ENCODE peak calls at places on chromosomes 1 and 21, in five cellular contexts. One of them, this sample, is unnamed.

GRCh38 chr1:20361805-20362381 is 71.2 kb downstream of the VWA5B1 start:
- DNase-seq in H9: peak
- DNase-seq in neuronal stem cell: peak
- DNase-seq in mesendoderm: peak
- DNase-seq in IMR-90: peak
- DNase-seq in this sample: peak

GRCh38 chr1:111789666-111790316 is 34.1 kb downstream of the DDX20 start:
- DNase-seq in H9: no peak
- DNase-seq in neuronal stem cell: no peak
- DNase-seq in mesendoderm: no peak
- DNase-seq in IMR-90: no peak
- DNase-seq in this sample: no peak

GRCh38 chr1:171965802-171966201 is 124.5 kb downstream of the DNM3 start:
- DNase-seq in H9: no peak
- DNase-seq in neuronal stem cell: no peak
- DNase-seq in mesendoderm: no peak
- DNase-seq in IMR-90: peak
- DNase-seq in this sample: no peak

GRCh38 chr1:74399249-74399648 is 113.2 kb downstream of the LRRC53 start:
- DNase-seq in H9: no peak
- DNase-seq in neuronal stem cell: no peak
- DNase-seq in mesendoderm: no peak
- DNase-seq in IMR-90: no peak
- DNase-seq in this sample: no peak

GRCh38 chr1:80248886-80249285 is 1242.4 kb upstream of the ADGRL4 start:
- DNase-seq in H9: no peak
- DNase-seq in neuronal stem cell: no peak
- DNase-seq in mesendoderm: no peak
- DNase-seq in IMR-90: peak
- DNase-seq in this sample: no peak

GRCh38 chr1:29506678-29507225 is 270.4 kb downstream of the PTPRU start:
- DNase-seq in H9: peak
- DNase-seq in neuronal stem cell: no peak
- DNase-seq in mesendoderm: no peak
- DNase-seq in IMR-90: no peak
- DNase-seq in this sample: no peak

GRCh38 chr21:41821081-41821755 is 54.4 kb upstream of the RIPK4 start:
- DNase-seq in H9: no peak
- DNase-seq in neuronal stem cell: no peak
- DNase-seq in mesendoderm: no peak
- DNase-seq in IMR-90: no peak
- DNase-seq in this sample: no peak

GRCh38 chr1:30174499-30174898 is 548.9 kb downstream of the MATN1 start:
- DNase-seq in H9: no peak
- DNase-seq in neuronal stem cell: no peak
- DNase-seq in mesendoderm: peak
- DNase-seq in IMR-90: no peak
- DNase-seq in this sample: no peak

GRCh38 chr1:23169727-23170335 is 1.2 kb upstream of the LUZP1 start:
- DNase-seq in H9: peak
- DNase-seq in neuronal stem cell: no peak
- DNase-seq in mesendoderm: no peak
- DNase-seq in IMR-90: peak
- DNase-seq in this sample: peak

GRCh38 chr1:23169219-23169575 is 541 bp upstream of the LUZP1 start:
- DNase-seq in H9: no peak
- DNase-seq in neuronal stem cell: no peak
- DNase-seq in mesendoderm: no peak
- DNase-seq in IMR-90: no peak
- DNase-seq in this sample: no peak

GRCh38 chr1:23168079-23168461 is 586 bp downstream of the LUZP1 start:
- DNase-seq in H9: peak
- DNase-seq in neuronal stem cell: no peak
- DNase-seq in mesendoderm: no peak
- DNase-seq in IMR-90: no peak
- DNase-seq in this sample: no peak

GRCh38 chr1:23167353-23168078 is 1.1 kb downstream of the LUZP1 start:
- DNase-seq in H9: peak
- DNase-seq in neuronal stem cell: peak
- DNase-seq in mesendoderm: peak
- DNase-seq in IMR-90: peak
- DNase-seq in this sample: peak

DNA sequence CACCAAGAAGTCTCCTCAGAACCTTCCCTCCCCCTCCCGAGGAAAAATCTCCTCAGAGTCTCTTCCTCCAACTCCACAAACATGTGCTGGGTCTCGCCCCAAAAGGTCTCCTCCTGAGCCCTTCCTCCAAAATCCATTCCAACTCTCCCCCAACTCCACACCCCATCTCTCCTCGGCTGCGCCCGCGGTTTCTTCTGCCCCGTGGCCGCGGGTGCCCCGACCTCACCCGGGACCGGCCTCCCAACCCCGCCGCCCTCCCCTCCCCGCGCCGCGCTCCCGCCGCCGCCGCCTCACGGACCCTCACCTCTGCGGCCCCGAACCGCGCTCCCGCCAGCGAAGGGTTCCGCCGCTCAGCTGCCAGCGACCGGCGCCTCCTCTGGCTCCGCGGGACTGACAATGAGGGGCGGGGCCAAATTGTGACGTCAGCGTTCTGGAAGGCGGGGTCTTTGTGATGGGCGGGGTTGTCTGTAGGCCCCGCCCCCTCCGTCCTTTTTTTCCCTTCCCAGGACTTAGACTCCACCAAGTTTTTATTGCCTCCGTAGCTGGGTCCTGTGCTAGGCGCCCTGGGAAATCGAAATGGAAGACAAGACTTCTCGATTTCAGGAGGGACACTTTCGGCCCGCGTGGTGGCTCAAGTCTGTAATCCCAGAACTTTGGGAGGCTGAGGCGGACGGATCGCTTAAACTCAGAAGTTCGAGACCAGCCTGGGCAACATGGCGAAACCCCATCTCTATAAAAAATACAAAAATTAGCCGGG is at the start of gene LUZP1:
- DNase-seq in H9: peak
- DNase-seq in neuronal stem cell: peak
- DNase-seq in mesendoderm: peak
- DNase-seq in IMR-90: peak
- DNase-seq in this sample: peak
- H3K4ac ChIP-seq in H9: no peak
- H3K4ac ChIP-seq in neuronal stem cell: no peak
- H3K4ac ChIP-seq in mesendoderm: peak
- H3K4ac ChIP-seq in IMR-90: peak
- H3K4ac ChIP-seq in this sample: peak

GRCh38 chr1:151993084-151993733 is 450 bp downstream of the S100A10 start:
- DNase-seq in H9: peak
- DNase-seq in neuronal stem cell: no peak
- DNase-seq in mesendoderm: peak
- DNase-seq in IMR-90: no peak
- DNase-seq in this sample: no peak
- H3K4ac ChIP-seq in H9: no peak
- H3K4ac ChIP-seq in neuronal stem cell: no peak
- H3K4ac ChIP-seq in mesendoderm: peak
- H3K4ac ChIP-seq in IMR-90: peak
- H3K4ac ChIP-seq in this sample: peak

GRCh38 chr1:8163039-8163438 is 136.9 kb upstream of the ERRFI1 start:
- DNase-seq in H9: no peak
- DNase-seq in neuronal stem cell: no peak
- DNase-seq in mesendoderm: no peak
- DNase-seq in IMR-90: no peak
- DNase-seq in this sample: no peak

GRCh38 chr1:8164670-8165069 is 138.6 kb upstream of the ERRFI1 start:
- DNase-seq in H9: no peak
- DNase-seq in neuronal stem cell: no peak
- DNase-seq in mesendoderm: no peak
- DNase-seq in IMR-90: no peak
- DNase-seq in this sample: peak

GRCh38 chr1:8167936-8168335 is 141.8 kb upstream of the ERRFI1 start:
- DNase-seq in H9: no peak
- DNase-seq in neuronal stem cell: no peak
- DNase-seq in mesendoderm: peak
- DNase-seq in IMR-90: no peak
- DNase-seq in this sample: no peak

GRCh38 chr1:8166436-8166835 is 140.3 kb upstream of the ERRFI1 start:
- DNase-seq in H9: no peak
- DNase-seq in neuronal stem cell: no peak
- DNase-seq in mesendoderm: no peak
- DNase-seq in IMR-90: no peak
- DNase-seq in this sample: no peak

GRCh38 chr1:8165595-8166360 is 139.7 kb upstream of the ERRFI1 start:
- DNase-seq in H9: peak
- DNase-seq in neuronal stem cell: no peak
- DNase-seq in mesendoderm: peak
- DNase-seq in IMR-90: no peak
- DNase-seq in this sample: no peak
- H3K4ac ChIP-seq in H9: no peak
- H3K4ac ChIP-seq in neuronal stem cell: no peak
- H3K4ac ChIP-seq in mesendoderm: peak
- H3K4ac ChIP-seq in IMR-90: peak
- H3K4ac ChIP-seq in this sample: peak

DNA sequence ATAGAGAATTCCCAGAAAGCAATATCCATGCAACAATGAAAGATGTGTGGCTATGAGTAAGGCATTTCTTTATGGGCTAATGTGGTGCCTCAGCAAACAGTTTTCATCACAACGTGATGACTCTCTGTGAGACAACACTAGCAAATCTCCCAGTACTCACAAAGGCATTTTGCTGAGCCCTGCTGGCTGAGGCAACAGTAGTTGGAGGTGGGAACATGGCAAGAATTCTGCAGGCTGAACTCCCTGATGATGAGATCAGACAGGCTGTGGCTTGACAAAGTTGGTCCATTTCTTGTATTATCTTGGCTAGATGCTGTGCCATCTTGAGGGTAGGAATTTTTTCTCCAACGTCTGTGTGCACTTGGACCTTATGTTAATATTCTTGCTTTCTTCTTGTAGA is 24.6 kb downstream of the PROX1 start:
- DNase-seq in H9: no peak
- DNase-seq in neuronal stem cell: no peak
- DNase-seq in mesendoderm: peak
- DNase-seq in IMR-90: no peak
- DNase-seq in this sample: no peak
- H3K4ac ChIP-seq in H9: no peak
- H3K4ac ChIP-seq in neuronal stem cell: no peak
- H3K4ac ChIP-seq in mesendoderm: no peak
- H3K4ac ChIP-seq in IMR-90: no peak
- H3K4ac ChIP-seq in this sample: no peak

GRCh38 chr1:61356995-61357394 is 274.6 kb downstream of the NFIA start:
- DNase-seq in H9: no peak
- DNase-seq in neuronal stem cell: no peak
- DNase-seq in mesendoderm: no peak
- DNase-seq in IMR-90: no peak
- DNase-seq in this sample: no peak

GRCh38 chr1:61357539-61357938 is 275.2 kb downstream of the NFIA start:
- DNase-seq in H9: no peak
- DNase-seq in neuronal stem cell: no peak
- DNase-seq in mesendoderm: no peak
- DNase-seq in IMR-90: no peak
- DNase-seq in this sample: no peak

GRCh38 chr1:61358770-61359455 is 276.6 kb downstream of the NFIA start:
- DNase-seq in H9: no peak
- DNase-seq in neuronal stem cell: no peak
- DNase-seq in mesendoderm: no peak
- DNase-seq in IMR-90: no peak
- DNase-seq in this sample: no peak

GRCh38 chr1:61361971-61362370 is 279.6 kb downstream of the NFIA start:
- DNase-seq in H9: no peak
- DNase-seq in neuronal stem cell: no peak
- DNase-seq in mesendoderm: no peak
- DNase-seq in IMR-90: no peak
- DNase-seq in this sample: no peak
- H3K4ac ChIP-seq in H9: no peak
- H3K4ac ChIP-seq in neuronal stem cell: no peak
- H3K4ac ChIP-seq in mesendoderm: no peak
- H3K4ac ChIP-seq in IMR-90: no peak
- H3K4ac ChIP-seq in this sample: no peak

GRCh38 chr1:17875171-17875881 is 120.2 kb downstream of the ACTL8 start:
- DNase-seq in H9: no peak
- DNase-seq in neuronal stem cell: no peak
- DNase-seq in mesendoderm: no peak
- DNase-seq in IMR-90: peak
- DNase-seq in this sample: no peak
- H3K4ac ChIP-seq in H9: no peak
- H3K4ac ChIP-seq in neuronal stem cell: no peak
- H3K4ac ChIP-seq in mesendoderm: no peak
- H3K4ac ChIP-seq in IMR-90: peak
- H3K4ac ChIP-seq in this sample: no peak